ENCODE peak calls at places on chromosomes 13 and 19, in nine cellular contexts. One of them, this sample, is unnamed.

GRCh38 chr13:76791290-76791664 is 94.9 kb downstream of the KCTD12 start:
- DNase-seq in stimulated activated CD4-positive, alpha-beta T cell treated with anti-CD3 and anti-CD28 coated beads, Interleukin-4, amount 100 ng/mL, for 4 hours: no peak
- DNase-seq in AG20443: no peak
- DNase-seq in mesendoderm: peak; percentile 9
- DNase-seq in progenitor cell of endocrine pancreas: no peak
- DNase-seq in CD4-positive, alpha-beta T cell: no peak
- DNase-seq in activated CD4-positive, alpha-beta T cell treated with anti-CD3 and anti-CD28 coated beads, Interleukin-2, amount 50 U/mL, for 1 hour: no peak
- DNase-seq in activated CD4-positive, alpha-beta memory T cell treated with anti-CD3 and anti-CD28 coated beads, Interleukin-2, amount 10 ng/mL, durations not matched to agents 7 days and 5 days: no peak
- DNase-seq in T-cell: no peak
- DNase-seq in this sample: no peak

GRCh38 chr19:5360003-5360820 is 19.6 kb upstream of the PTPRS start:
- DNase-seq in stimulated activated CD4-positive, alpha-beta T cell treated with anti-CD3 and anti-CD28 coated beads, Interleukin-4, amount 100 ng/mL, for 4 hours: no peak
- DNase-seq in activated CD4-positive, alpha-beta memory T cell treated with anti-CD3 and anti-CD28 coated beads, Interleukin-2, amount 10 ng/mL, durations not matched to agents 7 days and 5 days: no peak
- DNase-seq in mesendoderm: no peak
- DNase-seq in AG20443: peak; percentile 51
- DNase-seq in activated CD4-positive, alpha-beta T cell treated with anti-CD3 and anti-CD28 coated beads, Interleukin-2, amount 50 U/mL, for 1 hour: no peak
- DNase-seq in progenitor cell of endocrine pancreas: no peak
- DNase-seq in CD4-positive, alpha-beta T cell: no peak
- DNase-seq in T-cell: no peak
- DNase-seq in this sample: no peak

GRCh38 chr13:20711301-20712044 is 8.0 kb downstream of the IL17D start:
- DNase-seq in activated CD4-positive, alpha-beta memory T cell treated with anti-CD3 and anti-CD28 coated beads, Interleukin-2, amount 10 ng/mL, durations not matched to agents 7 days and 5 days: no peak
- DNase-seq in mesendoderm: peak; percentile 88
- DNase-seq in CD4-positive, alpha-beta T cell: no peak
- DNase-seq in T-cell: no peak
- DNase-seq in activated CD4-positive, alpha-beta T cell treated with anti-CD3 and anti-CD28 coated beads, Interleukin-2, amount 50 U/mL, for 1 hour: no peak
- DNase-seq in stimulated activated CD4-positive, alpha-beta T cell treated with anti-CD3 and anti-CD28 coated beads, Interleukin-4, amount 100 ng/mL, for 4 hours: no peak
- DNase-seq in progenitor cell of endocrine pancreas: no peak
- DNase-seq in AG20443: no peak
- DNase-seq in this sample: no peak

GRCh38 chr13:110869805-110870706 is 44.8 kb downstream of the ANKRD10 start:
- DNase-seq in CD4-positive, alpha-beta T cell: no peak
- DNase-seq in activated CD4-positive, alpha-beta T cell treated with anti-CD3 and anti-CD28 coated beads, Interleukin-2, amount 50 U/mL, for 1 hour: no peak
- DNase-seq in mesendoderm: peak; percentile 89
- DNase-seq in T-cell: no peak
- DNase-seq in stimulated activated CD4-positive, alpha-beta T cell treated with anti-CD3 and anti-CD28 coated beads, Interleukin-4, amount 100 ng/mL, for 4 hours: no peak
- DNase-seq in AG20443: peak; percentile 96
- DNase-seq in activated CD4-positive, alpha-beta memory T cell treated with anti-CD3 and anti-CD28 coated beads, Interleukin-2, amount 10 ng/mL, durations not matched to agents 7 days and 5 days: peak; percentile 24
- DNase-seq in progenitor cell of endocrine pancreas: no peak
- DNase-seq in this sample: no peak

GRCh38 chr19:1074512-1075283 is 7.7 kb downstream of the ARHGAP45 start:
- DNase-seq in AG20443: no peak
- DNase-seq in activated CD4-positive, alpha-beta T cell treated with anti-CD3 and anti-CD28 coated beads, Interleukin-2, amount 50 U/mL, for 1 hour: peak; percentile 98
- DNase-seq in T-cell: peak; percentile 92
- DNase-seq in CD4-positive, alpha-beta T cell: peak; percentile 97
- DNase-seq in stimulated activated CD4-positive, alpha-beta T cell treated with anti-CD3 and anti-CD28 coated beads, Interleukin-4, amount 100 ng/mL, for 4 hours: peak; percentile 88
- DNase-seq in activated CD4-positive, alpha-beta memory T cell treated with anti-CD3 and anti-CD28 coated beads, Interleukin-2, amount 10 ng/mL, durations not matched to agents 7 days and 5 days: peak; percentile 91
- DNase-seq in mesendoderm: no peak
- DNase-seq in progenitor cell of endocrine pancreas: no peak
- DNase-seq in this sample: no peak

GRCh38 chr13:65111223-65111622 is 2118.9 kb downstream of the PCDH9 start:
- DNase-seq in activated CD4-positive, alpha-beta T cell treated with anti-CD3 and anti-CD28 coated beads, Interleukin-2, amount 50 U/mL, for 1 hour: no peak
- DNase-seq in CD4-positive, alpha-beta T cell: no peak
- DNase-seq in stimulated activated CD4-positive, alpha-beta T cell treated with anti-CD3 and anti-CD28 coated beads, Interleukin-4, amount 100 ng/mL, for 4 hours: no peak
- DNase-seq in progenitor cell of endocrine pancreas: no peak
- DNase-seq in activated CD4-positive, alpha-beta memory T cell treated with anti-CD3 and anti-CD28 coated beads, Interleukin-2, amount 10 ng/mL, durations not matched to agents 7 days and 5 days: no peak
- DNase-seq in mesendoderm: no peak
- DNase-seq in AG20443: no peak
- DNase-seq in T-cell: no peak
- DNase-seq in this sample: no peak

GRCh38 chr19:15540435-15540834 is 32.1 kb downstream of the CYP4F22 start:
- DNase-seq in CD4-positive, alpha-beta T cell: no peak
- DNase-seq in activated CD4-positive, alpha-beta T cell treated with anti-CD3 and anti-CD28 coated beads, Interleukin-2, amount 50 U/mL, for 1 hour: no peak
- DNase-seq in mesendoderm: no peak
- DNase-seq in progenitor cell of endocrine pancreas: no peak
- DNase-seq in T-cell: no peak
- DNase-seq in stimulated activated CD4-positive, alpha-beta T cell treated with anti-CD3 and anti-CD28 coated beads, Interleukin-4, amount 100 ng/mL, for 4 hours: no peak
- DNase-seq in AG20443: no peak
- DNase-seq in activated CD4-positive, alpha-beta memory T cell treated with anti-CD3 and anti-CD28 coated beads, Interleukin-2, amount 10 ng/mL, durations not matched to agents 7 days and 5 days: no peak
- DNase-seq in this sample: no peak

GRCh38 chr19:49132974-49133609 is 13.7 kb downstream of the PPFIA3 start:
- DNase-seq in T-cell: no peak
- DNase-seq in CD4-positive, alpha-beta T cell: peak; percentile 49
- DNase-seq in stimulated activated CD4-positive, alpha-beta T cell treated with anti-CD3 and anti-CD28 coated beads, Interleukin-4, amount 100 ng/mL, for 4 hours: no peak
- DNase-seq in mesendoderm: peak; percentile 43
- DNase-seq in AG20443: no peak
- DNase-seq in activated CD4-positive, alpha-beta memory T cell treated with anti-CD3 and anti-CD28 coated beads, Interleukin-2, amount 10 ng/mL, durations not matched to agents 7 days and 5 days: no peak
- DNase-seq in activated CD4-positive, alpha-beta T cell treated with anti-CD3 and anti-CD28 coated beads, Interleukin-2, amount 50 U/mL, for 1 hour: peak; percentile 32
- DNase-seq in progenitor cell of endocrine pancreas: no peak
- DNase-seq in this sample: no peak

GRCh38 chr13:66680031-66680430 is 550.1 kb downstream of the PCDH9 start:
- DNase-seq in T-cell: no peak
- DNase-seq in stimulated activated CD4-positive, alpha-beta T cell treated with anti-CD3 and anti-CD28 coated beads, Interleukin-4, amount 100 ng/mL, for 4 hours: no peak
- DNase-seq in mesendoderm: no peak
- DNase-seq in AG20443: no peak
- DNase-seq in activated CD4-positive, alpha-beta T cell treated with anti-CD3 and anti-CD28 coated beads, Interleukin-2, amount 50 U/mL, for 1 hour: no peak
- DNase-seq in activated CD4-positive, alpha-beta memory T cell treated with anti-CD3 and anti-CD28 coated beads, Interleukin-2, amount 10 ng/mL, durations not matched to agents 7 days and 5 days: no peak
- DNase-seq in CD4-positive, alpha-beta T cell: no peak
- DNase-seq in progenitor cell of endocrine pancreas: no peak
- DNase-seq in this sample: no peak

GRCh38 chr13:43156916-43157315 is 133.5 kb downstream of the DNAJC15 start:
- DNase-seq in activated CD4-positive, alpha-beta T cell treated with anti-CD3 and anti-CD28 coated beads, Interleukin-2, amount 50 U/mL, for 1 hour: no peak
- DNase-seq in activated CD4-positive, alpha-beta memory T cell treated with anti-CD3 and anti-CD28 coated beads, Interleukin-2, amount 10 ng/mL, durations not matched to agents 7 days and 5 days: no peak
- DNase-seq in stimulated activated CD4-positive, alpha-beta T cell treated with anti-CD3 and anti-CD28 coated beads, Interleukin-4, amount 100 ng/mL, for 4 hours: no peak
- DNase-seq in mesendoderm: no peak
- DNase-seq in AG20443: no peak
- DNase-seq in progenitor cell of endocrine pancreas: no peak
- DNase-seq in T-cell: no peak
- DNase-seq in CD4-positive, alpha-beta T cell: no peak
- DNase-seq in this sample: no peak

GRCh38 chr19:35755550-35756371 is 1.1 kb downstream of the HSPB6 start:
- DNase-seq in stimulated activated CD4-positive, alpha-beta T cell treated with anti-CD3 and anti-CD28 coated beads, Interleukin-4, amount 100 ng/mL, for 4 hours: peak; percentile 56
- DNase-seq in AG20443: peak; percentile 77
- DNase-seq in activated CD4-positive, alpha-beta memory T cell treated with anti-CD3 and anti-CD28 coated beads, Interleukin-2, amount 10 ng/mL, durations not matched to agents 7 days and 5 days: peak; percentile 62
- DNase-seq in mesendoderm: no peak
- DNase-seq in progenitor cell of endocrine pancreas: no peak
- DNase-seq in activated CD4-positive, alpha-beta T cell treated with anti-CD3 and anti-CD28 coated beads, Interleukin-2, amount 50 U/mL, for 1 hour: peak; percentile 54
- DNase-seq in CD4-positive, alpha-beta T cell: peak; percentile 59
- DNase-seq in T-cell: peak; percentile 49
- DNase-seq in this sample: no peak

GRCh38 chr13:72537782-72538181 is 189.6 kb downstream of the MZT1 start:
- DNase-seq in T-cell: no peak
- DNase-seq in CD4-positive, alpha-beta T cell: no peak
- DNase-seq in mesendoderm: no peak
- DNase-seq in stimulated activated CD4-positive, alpha-beta T cell treated with anti-CD3 and anti-CD28 coated beads, Interleukin-4, amount 100 ng/mL, for 4 hours: no peak
- DNase-seq in activated CD4-positive, alpha-beta memory T cell treated with anti-CD3 and anti-CD28 coated beads, Interleukin-2, amount 10 ng/mL, durations not matched to agents 7 days and 5 days: no peak
- DNase-seq in AG20443: no peak
- DNase-seq in activated CD4-positive, alpha-beta T cell treated with anti-CD3 and anti-CD28 coated beads, Interleukin-2, amount 50 U/mL, for 1 hour: no peak
- DNase-seq in progenitor cell of endocrine pancreas: no peak
- DNase-seq in this sample: no peak

GRCh38 chr19:8481616-8482015 is 20.8 kb downstream of the PRAM1 start:
- DNase-seq in mesendoderm: no peak
- DNase-seq in stimulated activated CD4-positive, alpha-beta T cell treated with anti-CD3 and anti-CD28 coated beads, Interleukin-4, amount 100 ng/mL, for 4 hours: no peak
- DNase-seq in CD4-positive, alpha-beta T cell: no peak
- DNase-seq in activated CD4-positive, alpha-beta T cell treated with anti-CD3 and anti-CD28 coated beads, Interleukin-2, amount 50 U/mL, for 1 hour: no peak
- DNase-seq in T-cell: no peak
- DNase-seq in progenitor cell of endocrine pancreas: no peak
- DNase-seq in AG20443: no peak
- DNase-seq in activated CD4-positive, alpha-beta memory T cell treated with anti-CD3 and anti-CD28 coated beads, Interleukin-2, amount 10 ng/mL, durations not matched to agents 7 days and 5 days: no peak
- DNase-seq in this sample: no peak

GRCh38 chr19:45496349-45496953 is 396 bp downstream of the RTN2 start:
- DNase-seq in T-cell: no peak
- DNase-seq in stimulated activated CD4-positive, alpha-beta T cell treated with anti-CD3 and anti-CD28 coated beads, Interleukin-4, amount 100 ng/mL, for 4 hours: peak; percentile 45
- DNase-seq in mesendoderm: peak; percentile 75
- DNase-seq in activated CD4-positive, alpha-beta memory T cell treated with anti-CD3 and anti-CD28 coated beads, Interleukin-2, amount 10 ng/mL, durations not matched to agents 7 days and 5 days: peak; percentile 63
- DNase-seq in AG20443: peak; percentile 57
- DNase-seq in CD4-positive, alpha-beta T cell: no peak
- DNase-seq in activated CD4-positive, alpha-beta T cell treated with anti-CD3 and anti-CD28 coated beads, Interleukin-2, amount 50 U/mL, for 1 hour: peak; percentile 48
- DNase-seq in progenitor cell of endocrine pancreas: peak; percentile 66
- DNase-seq in this sample: no peak

GRCh38 chr13:46134961-46135522 is 30.2 kb upstream of the CPB2 start:
- DNase-seq in T-cell: no peak
- DNase-seq in CD4-positive, alpha-beta T cell: no peak
- DNase-seq in mesendoderm: peak; percentile 77
- DNase-seq in progenitor cell of endocrine pancreas: no peak
- DNase-seq in activated CD4-positive, alpha-beta T cell treated with anti-CD3 and anti-CD28 coated beads, Interleukin-2, amount 50 U/mL, for 1 hour: no peak
- DNase-seq in activated CD4-positive, alpha-beta memory T cell treated with anti-CD3 and anti-CD28 coated beads, Interleukin-2, amount 10 ng/mL, durations not matched to agents 7 days and 5 days: no peak
- DNase-seq in stimulated activated CD4-positive, alpha-beta T cell treated with anti-CD3 and anti-CD28 coated beads, Interleukin-4, amount 100 ng/mL, for 4 hours: no peak
- DNase-seq in AG20443: no peak
- DNase-seq in this sample: no peak

GRCh38 chr13:51645154-51645650 is 60.9 kb downstream of the WDFY2 start:
- DNase-seq in progenitor cell of endocrine pancreas: no peak
- DNase-seq in mesendoderm: peak; percentile 84
- DNase-seq in stimulated activated CD4-positive, alpha-beta T cell treated with anti-CD3 and anti-CD28 coated beads, Interleukin-4, amount 100 ng/mL, for 4 hours: no peak
- DNase-seq in T-cell: peak; percentile 25
- DNase-seq in activated CD4-positive, alpha-beta T cell treated with anti-CD3 and anti-CD28 coated beads, Interleukin-2, amount 50 U/mL, for 1 hour: peak; percentile 10
- DNase-seq in activated CD4-positive, alpha-beta memory T cell treated with anti-CD3 and anti-CD28 coated beads, Interleukin-2, amount 10 ng/mL, durations not matched to agents 7 days and 5 days: no peak
- DNase-seq in CD4-positive, alpha-beta T cell: no peak
- DNase-seq in AG20443: peak; percentile 76
- DNase-seq in this sample: no peak

GRCh38 chr19:44955500-44956439 is 590 bp downstream of the CLPTM1 start:
- DNase-seq in progenitor cell of endocrine pancreas: no peak
- DNase-seq in activated CD4-positive, alpha-beta memory T cell treated with anti-CD3 and anti-CD28 coated beads, Interleukin-2, amount 10 ng/mL, durations not matched to agents 7 days and 5 days: no peak
- DNase-seq in mesendoderm: no peak
- DNase-seq in activated CD4-positive, alpha-beta T cell treated with anti-CD3 and anti-CD28 coated beads, Interleukin-2, amount 50 U/mL, for 1 hour: no peak
- DNase-seq in stimulated activated CD4-positive, alpha-beta T cell treated with anti-CD3 and anti-CD28 coated beads, Interleukin-4, amount 100 ng/mL, for 4 hours: no peak
- DNase-seq in AG20443: no peak
- DNase-seq in CD4-positive, alpha-beta T cell: no peak
- DNase-seq in T-cell: no peak
- DNase-seq in this sample: no peak

GRCh38 chr13:97125051-97125809 is 96.9 kb upstream of the MBNL2 start:
- DNase-seq in AG20443: peak; percentile 44
- DNase-seq in progenitor cell of endocrine pancreas: no peak
- DNase-seq in activated CD4-positive, alpha-beta T cell treated with anti-CD3 and anti-CD28 coated beads, Interleukin-2, amount 50 U/mL, for 1 hour: no peak
- DNase-seq in stimulated activated CD4-positive, alpha-beta T cell treated with anti-CD3 and anti-CD28 coated beads, Interleukin-4, amount 100 ng/mL, for 4 hours: no peak
- DNase-seq in mesendoderm: peak; percentile 60
- DNase-seq in CD4-positive, alpha-beta T cell: no peak
- DNase-seq in activated CD4-positive, alpha-beta memory T cell treated with anti-CD3 and anti-CD28 coated beads, Interleukin-2, amount 10 ng/mL, durations not matched to agents 7 days and 5 days: no peak
- DNase-seq in T-cell: no peak
- DNase-seq in this sample: peak; percentile 33

GRCh38 chr19:10863107-10863700 is 8.1 kb upstream of the CARM1 start:
- DNase-seq in CD4-positive, alpha-beta T cell: no peak
- DNase-seq in AG20443: peak; percentile 48
- DNase-seq in activated CD4-positive, alpha-beta memory T cell treated with anti-CD3 and anti-CD28 coated beads, Interleukin-2, amount 10 ng/mL, durations not matched to agents 7 days and 5 days: no peak
- DNase-seq in mesendoderm: no peak
- DNase-seq in progenitor cell of endocrine pancreas: no peak
- DNase-seq in T-cell: no peak
- DNase-seq in stimulated activated CD4-positive, alpha-beta T cell treated with anti-CD3 and anti-CD28 coated beads, Interleukin-4, amount 100 ng/mL, for 4 hours: no peak
- DNase-seq in activated CD4-positive, alpha-beta T cell treated with anti-CD3 and anti-CD28 coated beads, Interleukin-2, amount 50 U/mL, for 1 hour: no peak
- DNase-seq in this sample: no peak

GRCh38 chr19:18796239-18796638 is 5.1 kb upstream of the COMP start:
- DNase-seq in CD4-positive, alpha-beta T cell: no peak
- DNase-seq in progenitor cell of endocrine pancreas: no peak
- DNase-seq in activated CD4-positive, alpha-beta memory T cell treated with anti-CD3 and anti-CD28 coated beads, Interleukin-2, amount 10 ng/mL, durations not matched to agents 7 days and 5 days: no peak
- DNase-seq in activated CD4-positive, alpha-beta T cell treated with anti-CD3 and anti-CD28 coated beads, Interleukin-2, amount 50 U/mL, for 1 hour: no peak
- DNase-seq in AG20443: no peak
- DNase-seq in mesendoderm: no peak
- DNase-seq in stimulated activated CD4-positive, alpha-beta T cell treated with anti-CD3 and anti-CD28 coated beads, Interleukin-4, amount 100 ng/mL, for 4 hours: no peak
- DNase-seq in T-cell: no peak
- DNase-seq in this sample: no peak

GRCh38 chr19:15640904-15641597 is 354 bp downstream of the CYP4F3 start:
- DNase-seq in AG20443: no peak
- DNase-seq in CD4-positive, alpha-beta T cell: no peak
- DNase-seq in activated CD4-positive, alpha-beta T cell treated with anti-CD3 and anti-CD28 coated beads, Interleukin-2, amount 50 U/mL, for 1 hour: no peak
- DNase-seq in mesendoderm: no peak
- DNase-seq in stimulated activated CD4-positive, alpha-beta T cell treated with anti-CD3 and anti-CD28 coated beads, Interleukin-4, amount 100 ng/mL, for 4 hours: no peak
- DNase-seq in T-cell: no peak
- DNase-seq in activated CD4-positive, alpha-beta memory T cell treated with anti-CD3 and anti-CD28 coated beads, Interleukin-2, amount 10 ng/mL, durations not matched to agents 7 days and 5 days: no peak
- DNase-seq in progenitor cell of endocrine pancreas: no peak
- DNase-seq in this sample: no peak

GRCh38 chr19:43651758-43652545 is 12.3 kb upstream of the CADM4 start:
- DNase-seq in mesendoderm: peak; percentile 82
- DNase-seq in T-cell: no peak
- DNase-seq in stimulated activated CD4-positive, alpha-beta T cell treated with anti-CD3 and anti-CD28 coated beads, Interleukin-4, amount 100 ng/mL, for 4 hours: no peak
- DNase-seq in CD4-positive, alpha-beta T cell: peak; percentile 36
- DNase-seq in activated CD4-positive, alpha-beta T cell treated with anti-CD3 and anti-CD28 coated beads, Interleukin-2, amount 50 U/mL, for 1 hour: no peak
- DNase-seq in progenitor cell of endocrine pancreas: peak; percentile 46
- DNase-seq in AG20443: peak; percentile 72
- DNase-seq in activated CD4-positive, alpha-beta memory T cell treated with anti-CD3 and anti-CD28 coated beads, Interleukin-2, amount 10 ng/mL, durations not matched to agents 7 days and 5 days: peak; percentile 56
- DNase-seq in this sample: peak; percentile 81

GRCh38 chr13:100892981-100893380 is 218.4 kb upstream of the TMTC4 start:
- DNase-seq in progenitor cell of endocrine pancreas: no peak
- DNase-seq in T-cell: no peak
- DNase-seq in CD4-positive, alpha-beta T cell: no peak
- DNase-seq in activated CD4-positive, alpha-beta T cell treated with anti-CD3 and anti-CD28 coated beads, Interleukin-2, amount 50 U/mL, for 1 hour: no peak
- DNase-seq in AG20443: no peak
- DNase-seq in stimulated activated CD4-positive, alpha-beta T cell treated with anti-CD3 and anti-CD28 coated beads, Interleukin-4, amount 100 ng/mL, for 4 hours: no peak
- DNase-seq in activated CD4-positive, alpha-beta memory T cell treated with anti-CD3 and anti-CD28 coated beads, Interleukin-2, amount 10 ng/mL, durations not matched to agents 7 days and 5 days: no peak
- DNase-seq in mesendoderm: no peak
- DNase-seq in this sample: peak; percentile 30

GRCh38 chr19:24054044-24054935 is 32.7 kb upstream of the ZNF254 start:
- DNase-seq in CD4-positive, alpha-beta T cell: no peak
- DNase-seq in stimulated activated CD4-positive, alpha-beta T cell treated with anti-CD3 and anti-CD28 coated beads, Interleukin-4, amount 100 ng/mL, for 4 hours: no peak
- DNase-seq in mesendoderm: no peak
- DNase-seq in T-cell: no peak
- DNase-seq in activated CD4-positive, alpha-beta T cell treated with anti-CD3 and anti-CD28 coated beads, Interleukin-2, amount 50 U/mL, for 1 hour: no peak
- DNase-seq in AG20443: peak; percentile 47
- DNase-seq in progenitor cell of endocrine pancreas: no peak
- DNase-seq in activated CD4-positive, alpha-beta memory T cell treated with anti-CD3 and anti-CD28 coated beads, Interleukin-2, amount 10 ng/mL, durations not matched to agents 7 days and 5 days: no peak
- DNase-seq in this sample: no peak

GRCh38 chr13:59982631-59983382 is 180.9 kb downstream of the DIAPH3 start:
- DNase-seq in stimulated activated CD4-positive, alpha-beta T cell treated with anti-CD3 and anti-CD28 coated beads, Interleukin-4, amount 100 ng/mL, for 4 hours: no peak
- DNase-seq in activated CD4-positive, alpha-beta memory T cell treated with anti-CD3 and anti-CD28 coated beads, Interleukin-2, amount 10 ng/mL, durations not matched to agents 7 days and 5 days: no peak
- DNase-seq in T-cell: no peak
- DNase-seq in mesendoderm: no peak
- DNase-seq in AG20443: no peak
- DNase-seq in progenitor cell of endocrine pancreas: no peak
- DNase-seq in CD4-positive, alpha-beta T cell: no peak
- DNase-seq in activated CD4-positive, alpha-beta T cell treated with anti-CD3 and anti-CD28 coated beads, Interleukin-2, amount 50 U/mL, for 1 hour: no peak
- DNase-seq in this sample: no peak

GRCh38 chr13:24161980-24162517 is 1.5 kb downstream of the SPATA13 start:
- DNase-seq in T-cell: no peak
- DNase-seq in CD4-positive, alpha-beta T cell: no peak
- DNase-seq in activated CD4-positive, alpha-beta memory T cell treated with anti-CD3 and anti-CD28 coated beads, Interleukin-2, amount 10 ng/mL, durations not matched to agents 7 days and 5 days: no peak
- DNase-seq in mesendoderm: no peak
- DNase-seq in AG20443: no peak
- DNase-seq in stimulated activated CD4-positive, alpha-beta T cell treated with anti-CD3 and anti-CD28 coated beads, Interleukin-4, amount 100 ng/mL, for 4 hours: no peak
- DNase-seq in activated CD4-positive, alpha-beta T cell treated with anti-CD3 and anti-CD28 coated beads, Interleukin-2, amount 50 U/mL, for 1 hour: no peak
- DNase-seq in progenitor cell of endocrine pancreas: no peak
- DNase-seq in this sample: no peak

GRCh38 chr19:4456566-4456842 is 1.1 kb downstream of the UBXN6 start:
- DNase-seq in T-cell: no peak
- DNase-seq in AG20443: peak; percentile 54
- DNase-seq in mesendoderm: peak; percentile 62
- DNase-seq in activated CD4-positive, alpha-beta memory T cell treated with anti-CD3 and anti-CD28 coated beads, Interleukin-2, amount 10 ng/mL, durations not matched to agents 7 days and 5 days: no peak
- DNase-seq in activated CD4-positive, alpha-beta T cell treated with anti-CD3 and anti-CD28 coated beads, Interleukin-2, amount 50 U/mL, for 1 hour: no peak
- DNase-seq in stimulated activated CD4-positive, alpha-beta T cell treated with anti-CD3 and anti-CD28 coated beads, Interleukin-4, amount 100 ng/mL, for 4 hours: no peak
- DNase-seq in progenitor cell of endocrine pancreas: no peak
- DNase-seq in CD4-positive, alpha-beta T cell: no peak
- DNase-seq in this sample: peak; percentile 8

GRCh38 chr13:94678845-94679244 is 33.5 kb downstream of the SOX21 start:
- DNase-seq in activated CD4-positive, alpha-beta T cell treated with anti-CD3 and anti-CD28 coated beads, Interleukin-2, amount 50 U/mL, for 1 hour: no peak
- DNase-seq in CD4-positive, alpha-beta T cell: no peak
- DNase-seq in mesendoderm: no peak
- DNase-seq in stimulated activated CD4-positive, alpha-beta T cell treated with anti-CD3 and anti-CD28 coated beads, Interleukin-4, amount 100 ng/mL, for 4 hours: no peak
- DNase-seq in activated CD4-positive, alpha-beta memory T cell treated with anti-CD3 and anti-CD28 coated beads, Interleukin-2, amount 10 ng/mL, durations not matched to agents 7 days and 5 days: no peak
- DNase-seq in T-cell: no peak
- DNase-seq in progenitor cell of endocrine pancreas: no peak
- DNase-seq in AG20443: no peak
- DNase-seq in this sample: no peak

GRCh38 chr13:102045713-102046112 is 356.1 kb downstream of the FGF14 start:
- DNase-seq in stimulated activated CD4-positive, alpha-beta T cell treated with anti-CD3 and anti-CD28 coated beads, Interleukin-4, amount 100 ng/mL, for 4 hours: no peak
- DNase-seq in mesendoderm: peak; percentile 62
- DNase-seq in activated CD4-positive, alpha-beta memory T cell treated with anti-CD3 and anti-CD28 coated beads, Interleukin-2, amount 10 ng/mL, durations not matched to agents 7 days and 5 days: no peak
- DNase-seq in CD4-positive, alpha-beta T cell: no peak
- DNase-seq in activated CD4-positive, alpha-beta T cell treated with anti-CD3 and anti-CD28 coated beads, Interleukin-2, amount 50 U/mL, for 1 hour: no peak
- DNase-seq in T-cell: no peak
- DNase-seq in AG20443: no peak
- DNase-seq in progenitor cell of endocrine pancreas: no peak
- DNase-seq in this sample: no peak

GRCh38 chr19:51799311-51799997 is 4.5 kb downstream of the FPR3 start:
- DNase-seq in activated CD4-positive, alpha-beta memory T cell treated with anti-CD3 and anti-CD28 coated beads, Interleukin-2, amount 10 ng/mL, durations not matched to agents 7 days and 5 days: no peak
- DNase-seq in CD4-positive, alpha-beta T cell: no peak
- DNase-seq in T-cell: no peak
- DNase-seq in mesendoderm: no peak
- DNase-seq in AG20443: peak; percentile 95
- DNase-seq in activated CD4-positive, alpha-beta T cell treated with anti-CD3 and anti-CD28 coated beads, Interleukin-2, amount 50 U/mL, for 1 hour: no peak
- DNase-seq in progenitor cell of endocrine pancreas: no peak
- DNase-seq in stimulated activated CD4-positive, alpha-beta T cell treated with anti-CD3 and anti-CD28 coated beads, Interleukin-4, amount 100 ng/mL, for 4 hours: no peak
- DNase-seq in this sample: peak; percentile 29

GRCh38 chr19:30783936-30784335 is 411.8 kb downstream of the ZNF536 start:
- DNase-seq in activated CD4-positive, alpha-beta memory T cell treated with anti-CD3 and anti-CD28 coated beads, Interleukin-2, amount 10 ng/mL, durations not matched to agents 7 days and 5 days: no peak
- DNase-seq in mesendoderm: no peak
- DNase-seq in AG20443: peak; percentile 2
- DNase-seq in stimulated activated CD4-positive, alpha-beta T cell treated with anti-CD3 and anti-CD28 coated beads, Interleukin-4, amount 100 ng/mL, for 4 hours: no peak
- DNase-seq in progenitor cell of endocrine pancreas: no peak
- DNase-seq in CD4-positive, alpha-beta T cell: no peak
- DNase-seq in T-cell: no peak
- DNase-seq in activated CD4-positive, alpha-beta T cell treated with anti-CD3 and anti-CD28 coated beads, Interleukin-2, amount 50 U/mL, for 1 hour: no peak
- DNase-seq in this sample: no peak

This sample was measured in midbrain.